ENCODE peak calls at places on chromosomes 5 and 9, in ten cellular contexts. D is HepG2; C is right lobe of liver; V is CD4-positive, CD25-positive, alpha-beta regulatory T cell; S is bronchial epithelial cell; T is brain microvascular endothelial cell; R is astrocyte; P is Panc1; Q is left lung; X is A549. L is an unnamed sample.
A peak's percentile ranks its signal among the peaks of the same experiment; 100 is the strongest.

GRCh38 chr5:33981408-33982171 is 2.9 kb downstream of the SLC45A2 start:
- DNase-seq in D (no peak), C (no peak), V (no peak), S (no peak), T (no peak), R (peak; percentile 24), P (no peak), Q (no peak), X (no peak), L (peak; percentile 22)

GRCh38 chr5:120604898-120605297 is 140.8 kb downstream of the PRR16 start:
- DNase-seq in D (no peak), C (no peak), V (no peak), S (peak; percentile 88), T (peak; percentile 92), R (peak; percentile 98), P (no peak), Q (no peak), X (peak; percentile 6), L (peak; percentile 90)

GRCh38 chr9:97440160-97440559 is 28.3 kb downstream of the TDRD7 start:
- DNase-seq in D (no peak), C (no peak), V (no peak), S (no peak), T (no peak), R (no peak), P (no peak), Q (no peak), X (no peak), L (no peak)

GRCh38 chr9:10674586-10674985 is 61.8 kb upstream of the PTPRD start:
- DNase-seq in D (no peak), C (no peak), V (no peak), S (no peak), T (no peak), R (no peak), P (no peak), Q (no peak), X (no peak), L (no peak)

GRCh38 chr5:9166202-9167147 is 379.4 kb downstream of the SEMA5A start:
- DNase-seq in D (no peak), C (no peak), V (no peak), S (no peak), T (no peak), R (no peak), P (no peak), Q (no peak), X (no peak), L (no peak)

GRCh38 chr9:79763861-79764260 is 192.1 kb downstream of the TLE4 start:
- DNase-seq in D (no peak), C (no peak), V (no peak), S (no peak), T (no peak), R (no peak), P (no peak), Q (no peak), X (no peak), L (peak; percentile 15)

GRCh38 chr9:97966493-97966892 is 16.6 kb upstream of the ANP32B start:
- DNase-seq in D (no peak), C (no peak), V (no peak), S (peak; percentile 13), T (no peak), R (no peak), P (no peak), Q (no peak), X (no peak), L (no peak)

GRCh38 chr9:89739531-89740315 is 134.9 kb downstream of the GADD45G start:
- DNase-seq in D (no peak), C (no peak), V (peak; percentile 55), S (no peak), T (no peak), R (no peak), P (no peak), Q (no peak), X (no peak), L (no peak)

GRCh38 chr9:112581469-112582176 is 95.0 kb downstream of the KIAA1958 start:
- DNase-seq in D (peak; percentile 78), C (no peak), V (no peak), S (no peak), T (no peak), R (no peak), P (no peak), Q (no peak), X (no peak), L (no peak)

GRCh38 chr5:109485030-109485429 is 75.3 kb upstream of the PJA2 start:
- DNase-seq in D (peak; percentile 92), C (peak; percentile 93), V (no peak), S (no peak), T (peak; percentile 2), R (peak; percentile 12), P (no peak), Q (peak; percentile 68), X (no peak), L (peak; percentile 9)

GRCh38 chr9:36746415-36746814 is 173.7 kb downstream of the MELK start:
- DNase-seq in D (no peak), C (no peak), V (no peak), S (no peak), T (no peak), R (no peak), P (no peak), Q (no peak), X (no peak), L (no peak)

GRCh38 chr5:2739360-2740050 is 12.0 kb downstream of the IRX2 start:
- DNase-seq in D (no peak), C (no peak), V (no peak), S (no peak), T (no peak), R (no peak), P (no peak), Q (no peak), X (no peak), L (no peak)

GRCh38 chr9:129111762-129112151 is 542 bp downstream of the PTPA start:
- DNase-seq in D (peak; percentile 25), C (no peak), V (peak; percentile 62), S (no peak), T (peak; percentile 41), R (peak; percentile 38), P (no peak), Q (peak; percentile 54), X (peak; percentile 36), L (peak; percentile 68)

GRCh38 chr5:139458580-139459407 is 3.7 kb downstream of the ECSCR start:
- DNase-seq in D (no peak), C (no peak), V (peak; percentile 95), S (peak; percentile 89), T (peak; percentile 87), R (peak; percentile 86), P (no peak), Q (peak; percentile 42), X (no peak), L (peak; percentile 87)
- H3K4me3 ChIP-seq in D (no peak overlapping the region), C (no peak overlapping the region), V (peak overlapping the region; percentile 43), S (no peak overlapping the region), T (no peak overlapping the region), R (peak overlapping the region; percentile 18), P (no peak overlapping the region), Q (peak overlapping the region; percentile 19), X (no peak overlapping the region), L (no peak overlapping the region)

GRCh38 chr9:135962696-135963307 is 1.6 kb upstream of the UBAC1 start:
- DNase-seq in D (no peak), C (no peak), V (no peak), S (no peak), T (no peak), R (no peak), P (no peak), Q (no peak), X (no peak), L (no peak)

GRCh38 chr9:135963338-135963737 is 2.2 kb upstream of the UBAC1 start:
- DNase-seq in D (no peak), C (no peak), V (no peak), S (no peak), T (no peak), R (no peak), P (no peak), Q (no peak), X (no peak), L (no peak)

GRCh38 chr9:135961277-135961705 is at the start of gene UBAC1:
- DNase-seq in D (peak; percentile 87), C (peak; percentile 98), V (peak; percentile 97), S (peak; percentile 82), T (peak; percentile 86), R (peak; percentile 86), P (peak; percentile 63), Q (peak; percentile 96), X (peak; percentile 95), L (peak; percentile 94)

GRCh38 chr9:135960328-135961276 is 571 bp downstream of the UBAC1 start:
- DNase-seq in D (no peak), C (no peak), V (peak; percentile 20), S (no peak), T (no peak), R (no peak), P (no peak), Q (no peak), X (no peak), L (peak; percentile 17)

GRCh38 chr9:135961811-135962695 is 880 bp upstream of the UBAC1 start:
- DNase-seq in D (no peak), C (no peak), V (no peak), S (no peak), T (no peak), R (no peak), P (no peak), Q (no peak), X (no peak), L (no peak)
- H3K4me3 ChIP-seq in D (peak overlapping the region; percentile 21), C (no peak overlapping the region), V (peak overlapping the region; percentile 60), S (no peak overlapping the region), T (no peak overlapping the region), R (no peak overlapping the region), P (peak overlapping the region; percentile 26), Q (peak overlapping the region; percentile 79), X (peak overlapping the region; percentile 19), L (no peak overlapping the region)

GRCh38 chr5:39216621-39217020 is 2.7 kb downstream of the FYB1 start:
- DNase-seq in D (no peak), C (no peak), V (no peak), S (no peak), T (no peak), R (no peak), P (no peak), Q (no peak), X (no peak), L (no peak)

GRCh38 chr5:39217365-39218281 is 1.7 kb downstream of the FYB1 start:
- DNase-seq in D (peak; percentile 70), C (peak; percentile 62), V (peak; percentile 87), S (peak; percentile 72), T (peak; percentile 79), R (peak; percentile 46), P (peak; percentile 74), Q (peak; percentile 64), X (peak; percentile 83), L (peak; percentile 90)

GRCh38 chr5:39220280-39221030 is 1.1 kb upstream of the FYB1 start:
- DNase-seq in D (no peak), C (no peak), V (no peak), S (no peak), T (no peak), R (no peak), P (no peak), Q (no peak), X (no peak), L (no peak)

GRCh38 chr5:39218482-39219381 is 631 bp downstream of the FYB1 start:
- DNase-seq in D (no peak), C (no peak), V (no peak), S (no peak), T (no peak), R (no peak), P (no peak), Q (no peak), X (no peak), L (peak; percentile 12)

GRCh38 chr5:39219433-39219832 is at the start of gene FYB1:
- DNase-seq in D (no peak), C (peak; percentile 64), V (no peak), S (peak; percentile 85), T (no peak), R (no peak), P (no peak), Q (peak; percentile 72), X (no peak), L (no peak)
- H3K4me3 ChIP-seq in D (no peak within 1 kb of the TSS), C (peak within 1 kb of the TSS; percentile 19), V (no peak within 1 kb of the TSS), S (no peak within 1 kb of the TSS), T (no peak within 1 kb of the TSS), R (no peak within 1 kb of the TSS), P (no peak within 1 kb of the TSS), Q (peak within 1 kb of the TSS; percentile 53), X (no peak within 1 kb of the TSS), L (no peak within 1 kb of the TSS)

GRCh38 chr9:87179556-87180340 is 232.4 kb upstream of the GAS1 start:
- DNase-seq in D (no peak), C (no peak), V (no peak), S (peak; percentile 68), T (peak; percentile 41), R (peak; percentile 17), P (no peak), Q (no peak), X (no peak), L (no peak)
- H3K4me3 ChIP-seq in D (no peak overlapping the region), C (no peak overlapping the region), V (no peak overlapping the region), S (no peak overlapping the region), T (no peak overlapping the region), R (no peak overlapping the region), P (no peak overlapping the region), Q (no peak overlapping the region), X (no peak overlapping the region), L (no peak overlapping the region)